ENCODE peak calls at places on chromosomes 5 and 9, in five cellular contexts. A, E, N, B and C are unnamed samples.

GRCh38 chr9:22129633-22130032 is 120.5 kb upstream of the CDKN2B start:
- DNase-seq in B (no peak), E (no peak), A (no peak), N (no peak), C (no peak)

GRCh38 chr9:114372971-114373591 is 14.7 kb downstream of the AKNA start:
- DNase-seq in A (no peak), E (no peak), N (peak; percentile 94), B (no peak), C (no peak)

GRCh38 chr5:170755679-170756456 is 27.7 kb upstream of the GABRP start:
- DNase-seq in E (no peak), A (peak; percentile 21), B (no peak), N (peak; percentile 80), C (no peak)

GRCh38 chr5:74332654-74333053 is 307.9 kb downstream of the ENC1 start:
- DNase-seq in B (no peak), N (no peak), A (no peak), E (no peak), C (no peak)

GRCh38 chr5:38078161-38078560 is 180.2 kb upstream of the EGFLAM start:
- DNase-seq in A (no peak), E (peak; percentile 17), B (peak; percentile 25), N (no peak), C (no peak)

GRCh38 chr5:9523090-9523813 is 22.6 kb downstream of the SEMA5A start:
- DNase-seq in N (no peak), E (no peak), A (no peak), B (no peak), C (no peak)

GRCh38 chr5:53339962-53340540 is 140.4 kb upstream of the FST start:
- DNase-seq in A (no peak), E (peak; percentile 34), B (no peak), N (no peak), C (no peak)

GRCh38 chr9:107480386-107480789 is 9.2 kb downstream of the KLF4 start:
- DNase-seq in N (peak; percentile 65), E (peak; percentile 94), B (peak; percentile 58), A (peak; percentile 40), C (no peak)

GRCh38 chr9:28135571-28135970 is 562.3 kb upstream of the C9orf72 start:
- DNase-seq in E (no peak), B (no peak), A (peak; percentile 17), N (no peak), C (no peak)

GRCh38 chr5:1215320-1216096 is 9.7 kb upstream of the SLC6A18 start:
- DNase-seq in E (no peak), N (peak; percentile 22), B (no peak), A (no peak), C (no peak)

GRCh38 chr5:111237470-111237869 is 13.3 kb downstream of the CAMK4 start:
- DNase-seq in A (no peak), N (no peak), B (no peak), E (peak; percentile 35), C (no peak)

GRCh38 chr5:116841734-116842133 is 267.1 kb upstream of the SEMA6A start:
- DNase-seq in A (no peak), N (no peak), B (no peak), E (no peak), C (no peak)

GRCh38 chr5:56530739-56531138 is 284.6 kb upstream of the MAP3K1 start:
- DNase-seq in B (no peak), A (no peak), N (no peak), E (no peak), C (no peak)

GRCh38 chr5:38853753-38854470 is 8.1 kb downstream of the OSMR start:
- DNase-seq in B (peak; percentile 86), A (no peak), N (no peak), E (peak; percentile 81), C (peak; percentile 82)

GRCh38 chr9:135609366-135609955 is 29.9 kb downstream of the GLT6D1 start:
- DNase-seq in N (no peak), E (no peak), A (no peak), B (no peak), C (no peak)

GRCh38 chr5:910769-911160 is 18.1 kb downstream of the TRIP13 start:
- DNase-seq in N (no peak), A (no peak), B (no peak), E (no peak), C (no peak)

GRCh38 chr5:139808481-139809330 is 13.1 kb downstream of the PSD2 start:
- DNase-seq in A (peak; percentile 55), E (peak; percentile 15), B (peak; percentile 17), N (peak; percentile 43), C (no peak)

GRCh38 chr5:94361161-94361560 is 257.2 kb downstream of the KIAA0825 start:
- DNase-seq in A (no peak), N (no peak), B (no peak), E (no peak), C (no peak)

GRCh38 chr9:35960029-35960655 is 2.2 kb upstream of the OR2S2 start:
- DNase-seq in A (no peak), N (no peak), B (peak; percentile 53), E (peak; percentile 34), C (peak; percentile 61)

DNA sequence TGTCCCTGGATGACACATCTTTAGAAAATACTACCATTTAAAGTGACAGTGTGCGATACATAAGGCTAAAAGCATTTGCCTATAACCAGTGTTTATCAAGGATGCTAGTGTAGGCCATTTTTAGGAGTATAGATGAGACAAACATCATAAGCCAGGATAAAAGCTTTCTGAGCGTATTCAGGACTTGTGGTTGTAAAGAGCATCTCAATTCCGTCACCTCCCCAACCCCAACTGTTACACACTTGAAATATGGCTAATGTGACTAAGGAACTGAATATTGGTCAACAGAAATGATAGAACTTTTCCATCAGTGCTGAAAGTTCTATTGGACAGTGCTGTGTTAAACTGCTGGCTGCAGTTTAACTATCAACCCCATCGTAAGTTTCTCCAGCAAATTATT is 4.5 kb downstream of the SNX18 start:
- DNase-seq in E (no peak), B (no peak), A (no peak), N (no peak), C (no peak)
- H3K4me3 ChIP-seq in E (peak overlapping the region; percentile 87), B (no peak overlapping the region), A (peak overlapping the region; percentile 71), N (no peak overlapping the region), C (peak overlapping the region; percentile 6)

GRCh38 chr9:106288689-106289088 is 574.3 kb upstream of the ZNF462 start:
- DNase-seq in A (no peak), N (no peak), B (no peak), E (no peak), C (no peak)

GRCh38 chr9:106284300-106284699 is 578.7 kb upstream of the ZNF462 start:
- DNase-seq in B (no peak), N (no peak), A (no peak), E (no peak), C (no peak)

GRCh38 chr9:106287108-106287631 is 575.8 kb upstream of the ZNF462 start:
- DNase-seq in B (peak; percentile 56), N (no peak), A (peak; percentile 1), E (peak; percentile 10), C (no peak)

DNA sequence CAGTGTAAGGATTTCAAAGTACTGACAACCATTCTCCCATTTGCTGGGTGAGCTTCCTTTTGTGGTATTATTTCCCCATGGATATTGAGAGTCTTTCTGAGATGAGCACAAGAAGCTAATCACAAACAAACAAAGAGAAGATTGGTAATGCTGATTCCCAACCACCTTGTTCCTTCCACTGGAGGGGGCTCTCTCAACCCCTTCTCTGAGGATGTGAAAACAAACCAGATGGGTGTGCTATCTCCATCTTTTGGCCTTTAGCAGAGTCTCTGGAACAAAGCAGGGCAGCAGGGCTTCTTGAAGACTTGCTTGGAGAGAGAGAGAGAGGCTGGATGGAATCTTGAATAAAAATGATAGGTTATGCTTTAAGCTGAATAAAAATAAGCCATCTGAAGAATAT is 576.7 kb upstream of the ZNF462 start:
- DNase-seq in N (no peak), A (no peak), E (peak; percentile 29), B (peak; percentile 55), C (no peak)
- TF ChIP-seq CTCF in N (no peak), A (no peak), E (no peak), B (peak; percentile 34), C (no peak)

GRCh38 chr5:89211836-89212235 is 328.9 kb upstream of the MEF2C start:
- DNase-seq in N (no peak), B (peak; percentile 88), A (no peak), E (peak; percentile 80), C (peak; percentile 77)
- H3K4me3 ChIP-seq in N (no peak overlapping the region), B (no peak overlapping the region), A (no peak overlapping the region), E (no peak overlapping the region), C (no peak overlapping the region)

DNA sequence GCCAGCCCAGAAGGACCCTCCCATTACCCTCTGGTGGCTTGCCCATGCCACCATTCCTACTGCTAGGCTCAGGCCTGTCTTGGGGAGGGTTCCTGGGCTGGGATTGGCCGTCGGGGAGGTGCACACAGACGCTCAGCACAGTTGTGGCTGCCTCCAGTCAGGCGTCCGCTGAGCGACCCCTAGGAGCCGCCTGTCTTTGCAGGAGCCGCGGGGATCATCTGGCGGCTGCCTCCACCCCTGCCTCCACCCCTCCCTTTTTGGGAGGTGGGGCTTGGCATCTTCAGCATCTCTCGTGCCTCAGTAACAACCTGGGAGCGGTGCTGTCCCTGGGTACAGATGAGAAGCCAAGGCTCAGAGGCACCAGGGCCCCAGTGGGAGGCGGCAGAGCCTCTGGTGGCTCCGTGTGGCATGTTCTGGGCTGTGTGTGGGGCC is 39.6 kb downstream of the RXRA start:
- DNase-seq in A (peak; percentile 79), E (peak; percentile 44), B (peak; percentile 43), N (no peak), C (no peak)
- TF ChIP-seq CTCF in A (peak; percentile 12), E (peak; percentile 5), B (no peak), N (no peak), C (no peak)

DNA sequence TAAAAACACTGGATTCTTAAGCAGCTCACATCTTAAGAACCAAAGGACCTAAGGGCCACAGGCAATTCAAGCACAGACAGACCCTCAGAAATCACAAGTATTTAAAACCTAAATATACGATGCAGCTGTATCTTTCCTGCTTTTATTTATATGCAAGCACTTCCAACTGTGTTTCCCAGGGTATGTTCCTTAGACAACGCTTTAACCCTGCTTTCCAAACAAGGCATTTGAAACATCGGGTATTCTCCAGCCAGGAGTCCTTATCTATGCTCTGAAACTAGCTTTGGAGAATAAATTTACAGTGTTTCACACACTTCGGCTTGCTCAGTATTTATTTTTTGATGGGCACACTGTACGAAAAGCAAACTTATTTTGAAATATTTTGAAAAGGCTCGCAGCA is 13.5 kb downstream of the NR6A1 start:
- DNase-seq in B (no peak), A (no peak), E (no peak), N (no peak), C (no peak)
- H3K4me3 ChIP-seq in B (no peak overlapping the region), A (no peak overlapping the region), E (no peak overlapping the region), N (no peak overlapping the region), C (no peak overlapping the region)

GRCh38 chr5:177233802-177234201 is 69.7 kb downstream of the RAB24 start:
- DNase-seq in B (no peak), E (no peak), A (no peak), N (no peak), C (no peak)
- TF ChIP-seq CTCF in B (no peak), E (no peak), A (no peak), N (no peak), C (no peak)